ENCODE peak calls at places on chromosomes 5 and 9, in nine cellular contexts. One of them, this sample, is unnamed.

GRCh38 chr5:37208883-37209808 is 40.0 kb downstream of the CPLANE1 start:
- DNase-seq in activated CD8-positive, alpha-beta memory T cell treated with anti-CD3 and anti-CD28 coated beads, Interleukin-2, amount 50 U/mL, for 4 hours: peak
- DNase-seq in activated CD4-positive, alpha-beta T cell treated with anti-CD3 and anti-CD28 coated beads, Interleukin-2, amount 10 ng/mL, durations not matched to agents 7 days and 5 days: peak
- DNase-seq in IMR-90: peak
- DNase-seq in hepatic stellate cell: peak
- DNase-seq in caudate nucleus: no peak
- DNase-seq in PC-3: no peak
- DNase-seq in GM23338: peak
- DNase-seq in lower leg skin: no peak
- DNase-seq in this sample: no peak

GRCh38 chr5:167269146-167269545 is 1022.3 kb upstream of the WWC1 start:
- DNase-seq in lower leg skin: no peak
- DNase-seq in hepatic stellate cell: no peak
- DNase-seq in caudate nucleus: no peak
- DNase-seq in activated CD4-positive, alpha-beta T cell treated with anti-CD3 and anti-CD28 coated beads, Interleukin-2, amount 10 ng/mL, durations not matched to agents 7 days and 5 days: no peak
- DNase-seq in activated CD8-positive, alpha-beta memory T cell treated with anti-CD3 and anti-CD28 coated beads, Interleukin-2, amount 50 U/mL, for 4 hours: no peak
- DNase-seq in PC-3: no peak
- DNase-seq in IMR-90: no peak
- DNase-seq in GM23338: no peak
- DNase-seq in this sample: no peak

GRCh38 chr9:137128158-137129088 is 10.5 kb upstream of the GRIN1 start:
- DNase-seq in caudate nucleus: no peak
- DNase-seq in hepatic stellate cell: no peak
- DNase-seq in activated CD8-positive, alpha-beta memory T cell treated with anti-CD3 and anti-CD28 coated beads, Interleukin-2, amount 50 U/mL, for 4 hours: no peak
- DNase-seq in lower leg skin: no peak
- DNase-seq in IMR-90: no peak
- DNase-seq in PC-3: no peak
- DNase-seq in activated CD4-positive, alpha-beta T cell treated with anti-CD3 and anti-CD28 coated beads, Interleukin-2, amount 10 ng/mL, durations not matched to agents 7 days and 5 days: peak
- DNase-seq in GM23338: no peak
- DNase-seq in this sample: no peak

GRCh38 chr5:92374859-92375258 is 991.7 kb upstream of the ARRDC3 start:
- DNase-seq in hepatic stellate cell: no peak
- DNase-seq in GM23338: no peak
- DNase-seq in IMR-90: no peak
- DNase-seq in activated CD4-positive, alpha-beta T cell treated with anti-CD3 and anti-CD28 coated beads, Interleukin-2, amount 10 ng/mL, durations not matched to agents 7 days and 5 days: no peak
- DNase-seq in caudate nucleus: no peak
- DNase-seq in lower leg skin: no peak
- DNase-seq in activated CD8-positive, alpha-beta memory T cell treated with anti-CD3 and anti-CD28 coated beads, Interleukin-2, amount 50 U/mL, for 4 hours: no peak
- DNase-seq in PC-3: no peak
- DNase-seq in this sample: no peak

GRCh38 chr5:78287833-78288232 is 6.7 kb downstream of the AP3B1 start:
- DNase-seq in hepatic stellate cell: peak
- DNase-seq in lower leg skin: no peak
- DNase-seq in activated CD4-positive, alpha-beta T cell treated with anti-CD3 and anti-CD28 coated beads, Interleukin-2, amount 10 ng/mL, durations not matched to agents 7 days and 5 days: no peak
- DNase-seq in caudate nucleus: no peak
- DNase-seq in activated CD8-positive, alpha-beta memory T cell treated with anti-CD3 and anti-CD28 coated beads, Interleukin-2, amount 50 U/mL, for 4 hours: no peak
- DNase-seq in GM23338: no peak
- DNase-seq in PC-3: peak
- DNase-seq in IMR-90: peak
- DNase-seq in this sample: no peak

GRCh38 chr9:89433826-89434225 is 64.1 kb downstream of the SEMA4D start:
- DNase-seq in IMR-90: peak
- DNase-seq in PC-3: no peak
- DNase-seq in activated CD4-positive, alpha-beta T cell treated with anti-CD3 and anti-CD28 coated beads, Interleukin-2, amount 10 ng/mL, durations not matched to agents 7 days and 5 days: no peak
- DNase-seq in hepatic stellate cell: no peak
- DNase-seq in lower leg skin: no peak
- DNase-seq in activated CD8-positive, alpha-beta memory T cell treated with anti-CD3 and anti-CD28 coated beads, Interleukin-2, amount 50 U/mL, for 4 hours: no peak
- DNase-seq in caudate nucleus: no peak
- DNase-seq in GM23338: no peak
- DNase-seq in this sample: no peak

GRCh38 chr5:14593326-14594036 is 11.9 kb downstream of the OTULINL start:
- DNase-seq in IMR-90: peak
- DNase-seq in activated CD8-positive, alpha-beta memory T cell treated with anti-CD3 and anti-CD28 coated beads, Interleukin-2, amount 50 U/mL, for 4 hours: no peak
- DNase-seq in GM23338: no peak
- DNase-seq in hepatic stellate cell: peak
- DNase-seq in caudate nucleus: no peak
- DNase-seq in PC-3: no peak
- DNase-seq in activated CD4-positive, alpha-beta T cell treated with anti-CD3 and anti-CD28 coated beads, Interleukin-2, amount 10 ng/mL, durations not matched to agents 7 days and 5 days: peak
- DNase-seq in lower leg skin: no peak
- DNase-seq in this sample: no peak

GRCh38 chr9:103789686-103790085 is 304.4 kb upstream of the SMC2 start:
- DNase-seq in lower leg skin: no peak
- DNase-seq in activated CD8-positive, alpha-beta memory T cell treated with anti-CD3 and anti-CD28 coated beads, Interleukin-2, amount 50 U/mL, for 4 hours: no peak
- DNase-seq in caudate nucleus: no peak
- DNase-seq in hepatic stellate cell: no peak
- DNase-seq in IMR-90: no peak
- DNase-seq in GM23338: peak
- DNase-seq in PC-3: peak
- DNase-seq in activated CD4-positive, alpha-beta T cell treated with anti-CD3 and anti-CD28 coated beads, Interleukin-2, amount 10 ng/mL, durations not matched to agents 7 days and 5 days: no peak
- DNase-seq in this sample: no peak

GRCh38 chr5:170644501-170644900 is 139.0 kb upstream of the GABRP start:
- DNase-seq in GM23338: no peak
- DNase-seq in caudate nucleus: no peak
- DNase-seq in PC-3: no peak
- DNase-seq in activated CD4-positive, alpha-beta T cell treated with anti-CD3 and anti-CD28 coated beads, Interleukin-2, amount 10 ng/mL, durations not matched to agents 7 days and 5 days: no peak
- DNase-seq in IMR-90: no peak
- DNase-seq in lower leg skin: peak
- DNase-seq in activated CD8-positive, alpha-beta memory T cell treated with anti-CD3 and anti-CD28 coated beads, Interleukin-2, amount 50 U/mL, for 4 hours: no peak
- DNase-seq in hepatic stellate cell: no peak
- DNase-seq in this sample: no peak

GRCh38 chr5:81838307-81838906 is 87.5 kb upstream of the SSBP2 start:
- DNase-seq in PC-3: peak
- DNase-seq in hepatic stellate cell: no peak
- DNase-seq in caudate nucleus: no peak
- DNase-seq in GM23338: peak
- DNase-seq in IMR-90: peak
- DNase-seq in activated CD8-positive, alpha-beta memory T cell treated with anti-CD3 and anti-CD28 coated beads, Interleukin-2, amount 50 U/mL, for 4 hours: no peak
- DNase-seq in activated CD4-positive, alpha-beta T cell treated with anti-CD3 and anti-CD28 coated beads, Interleukin-2, amount 10 ng/mL, durations not matched to agents 7 days and 5 days: peak
- DNase-seq in lower leg skin: no peak
- DNase-seq in this sample: no peak

GRCh38 chr5:11157132-11157531 is 396.1 kb upstream of the DAP start:
- DNase-seq in activated CD4-positive, alpha-beta T cell treated with anti-CD3 and anti-CD28 coated beads, Interleukin-2, amount 10 ng/mL, durations not matched to agents 7 days and 5 days: no peak
- DNase-seq in caudate nucleus: no peak
- DNase-seq in activated CD8-positive, alpha-beta memory T cell treated with anti-CD3 and anti-CD28 coated beads, Interleukin-2, amount 50 U/mL, for 4 hours: no peak
- DNase-seq in PC-3: no peak
- DNase-seq in IMR-90: no peak
- DNase-seq in hepatic stellate cell: no peak
- DNase-seq in lower leg skin: no peak
- DNase-seq in GM23338: no peak
- DNase-seq in this sample: no peak

GRCh38 chr5:153831976-153832375 is 206.7 kb downstream of the FAM114A2 start:
- DNase-seq in caudate nucleus: no peak
- DNase-seq in GM23338: peak
- DNase-seq in lower leg skin: no peak
- DNase-seq in activated CD8-positive, alpha-beta memory T cell treated with anti-CD3 and anti-CD28 coated beads, Interleukin-2, amount 50 U/mL, for 4 hours: no peak
- DNase-seq in IMR-90: peak
- DNase-seq in activated CD4-positive, alpha-beta T cell treated with anti-CD3 and anti-CD28 coated beads, Interleukin-2, amount 10 ng/mL, durations not matched to agents 7 days and 5 days: no peak
- DNase-seq in hepatic stellate cell: peak
- DNase-seq in PC-3: peak
- DNase-seq in this sample: no peak

GRCh38 chr5:57456056-57456455 is 26.6 kb downstream of the ACTBL2 start:
- DNase-seq in activated CD8-positive, alpha-beta memory T cell treated with anti-CD3 and anti-CD28 coated beads, Interleukin-2, amount 50 U/mL, for 4 hours: no peak
- DNase-seq in PC-3: no peak
- DNase-seq in hepatic stellate cell: no peak
- DNase-seq in IMR-90: no peak
- DNase-seq in activated CD4-positive, alpha-beta T cell treated with anti-CD3 and anti-CD28 coated beads, Interleukin-2, amount 10 ng/mL, durations not matched to agents 7 days and 5 days: no peak
- DNase-seq in GM23338: no peak
- DNase-seq in lower leg skin: no peak
- DNase-seq in caudate nucleus: no peak
- DNase-seq in this sample: no peak

GRCh38 chr5:134892282-134892681 is 12.6 kb upstream of the PCBD2 start:
- DNase-seq in activated CD4-positive, alpha-beta T cell treated with anti-CD3 and anti-CD28 coated beads, Interleukin-2, amount 10 ng/mL, durations not matched to agents 7 days and 5 days: no peak
- DNase-seq in activated CD8-positive, alpha-beta memory T cell treated with anti-CD3 and anti-CD28 coated beads, Interleukin-2, amount 50 U/mL, for 4 hours: no peak
- DNase-seq in lower leg skin: no peak
- DNase-seq in IMR-90: no peak
- DNase-seq in caudate nucleus: no peak
- DNase-seq in hepatic stellate cell: no peak
- DNase-seq in GM23338: no peak
- DNase-seq in PC-3: no peak
- DNase-seq in this sample: no peak

GRCh38 chr9:131276107-131276888 is at the start of gene FAM78A:
- DNase-seq in lower leg skin: no peak
- DNase-seq in activated CD4-positive, alpha-beta T cell treated with anti-CD3 and anti-CD28 coated beads, Interleukin-2, amount 10 ng/mL, durations not matched to agents 7 days and 5 days: peak
- DNase-seq in caudate nucleus: no peak
- DNase-seq in IMR-90: no peak
- DNase-seq in PC-3: no peak
- DNase-seq in GM23338: peak
- DNase-seq in hepatic stellate cell: peak
- DNase-seq in activated CD8-positive, alpha-beta memory T cell treated with anti-CD3 and anti-CD28 coated beads, Interleukin-2, amount 50 U/mL, for 4 hours: peak
- DNase-seq in this sample: no peak

GRCh38 chr5:77463905-77464304 is 28.2 kb downstream of the WDR41 start:
- DNase-seq in PC-3: no peak
- DNase-seq in hepatic stellate cell: no peak
- DNase-seq in GM23338: no peak
- DNase-seq in activated CD4-positive, alpha-beta T cell treated with anti-CD3 and anti-CD28 coated beads, Interleukin-2, amount 10 ng/mL, durations not matched to agents 7 days and 5 days: no peak
- DNase-seq in activated CD8-positive, alpha-beta memory T cell treated with anti-CD3 and anti-CD28 coated beads, Interleukin-2, amount 50 U/mL, for 4 hours: no peak
- DNase-seq in IMR-90: no peak
- DNase-seq in caudate nucleus: no peak
- DNase-seq in lower leg skin: no peak
- DNase-seq in this sample: no peak

GRCh38 chr9:127847155-127847463 is 7.3 kb downstream of the ENG start:
- DNase-seq in GM23338: no peak
- DNase-seq in caudate nucleus: no peak
- DNase-seq in lower leg skin: no peak
- DNase-seq in IMR-90: no peak
- DNase-seq in PC-3: no peak
- DNase-seq in activated CD8-positive, alpha-beta memory T cell treated with anti-CD3 and anti-CD28 coated beads, Interleukin-2, amount 50 U/mL, for 4 hours: no peak
- DNase-seq in activated CD4-positive, alpha-beta T cell treated with anti-CD3 and anti-CD28 coated beads, Interleukin-2, amount 10 ng/mL, durations not matched to agents 7 days and 5 days: no peak
- DNase-seq in hepatic stellate cell: peak
- DNase-seq in this sample: no peak

GRCh38 chr9:4588721-4589120 is 73.4 kb upstream of the PLPP6 start:
- DNase-seq in caudate nucleus: no peak
- DNase-seq in PC-3: no peak
- DNase-seq in GM23338: no peak
- DNase-seq in hepatic stellate cell: no peak
- DNase-seq in activated CD8-positive, alpha-beta memory T cell treated with anti-CD3 and anti-CD28 coated beads, Interleukin-2, amount 50 U/mL, for 4 hours: no peak
- DNase-seq in lower leg skin: no peak
- DNase-seq in activated CD4-positive, alpha-beta T cell treated with anti-CD3 and anti-CD28 coated beads, Interleukin-2, amount 10 ng/mL, durations not matched to agents 7 days and 5 days: no peak
- DNase-seq in IMR-90: no peak
- DNase-seq in this sample: no peak

GRCh38 chr5:1333986-1334385 is 10.9 kb downstream of the CLPTM1L start:
- DNase-seq in hepatic stellate cell: no peak
- DNase-seq in lower leg skin: no peak
- DNase-seq in IMR-90: no peak
- DNase-seq in activated CD4-positive, alpha-beta T cell treated with anti-CD3 and anti-CD28 coated beads, Interleukin-2, amount 10 ng/mL, durations not matched to agents 7 days and 5 days: no peak
- DNase-seq in GM23338: no peak
- DNase-seq in caudate nucleus: no peak
- DNase-seq in PC-3: no peak
- DNase-seq in activated CD8-positive, alpha-beta memory T cell treated with anti-CD3 and anti-CD28 coated beads, Interleukin-2, amount 50 U/mL, for 4 hours: no peak
- DNase-seq in this sample: no peak

GRCh38 chr9:86494644-86495081 is 140.5 kb upstream of the TUT7 start:
- DNase-seq in IMR-90: peak
- DNase-seq in activated CD8-positive, alpha-beta memory T cell treated with anti-CD3 and anti-CD28 coated beads, Interleukin-2, amount 50 U/mL, for 4 hours: no peak
- DNase-seq in GM23338: no peak
- DNase-seq in PC-3: no peak
- DNase-seq in hepatic stellate cell: peak
- DNase-seq in lower leg skin: no peak
- DNase-seq in caudate nucleus: no peak
- DNase-seq in activated CD4-positive, alpha-beta T cell treated with anti-CD3 and anti-CD28 coated beads, Interleukin-2, amount 10 ng/mL, durations not matched to agents 7 days and 5 days: no peak
- DNase-seq in this sample: no peak

GRCh38 chr9:93649610-93650261 is 73.4 kb downstream of the PHF2 start:
- DNase-seq in GM23338: no peak
- DNase-seq in PC-3: no peak
- DNase-seq in activated CD4-positive, alpha-beta T cell treated with anti-CD3 and anti-CD28 coated beads, Interleukin-2, amount 10 ng/mL, durations not matched to agents 7 days and 5 days: no peak
- DNase-seq in activated CD8-positive, alpha-beta memory T cell treated with anti-CD3 and anti-CD28 coated beads, Interleukin-2, amount 50 U/mL, for 4 hours: peak
- DNase-seq in caudate nucleus: no peak
- DNase-seq in hepatic stellate cell: no peak
- DNase-seq in IMR-90: peak
- DNase-seq in lower leg skin: peak
- DNase-seq in this sample: no peak

GRCh38 chr9:124264812-124265211 is 7.1 kb downstream of the NEK6 start:
- DNase-seq in activated CD8-positive, alpha-beta memory T cell treated with anti-CD3 and anti-CD28 coated beads, Interleukin-2, amount 50 U/mL, for 4 hours: no peak
- DNase-seq in PC-3: no peak
- DNase-seq in lower leg skin: no peak
- DNase-seq in IMR-90: peak
- DNase-seq in GM23338: no peak
- DNase-seq in hepatic stellate cell: no peak
- DNase-seq in caudate nucleus: no peak
- DNase-seq in activated CD4-positive, alpha-beta T cell treated with anti-CD3 and anti-CD28 coated beads, Interleukin-2, amount 10 ng/mL, durations not matched to agents 7 days and 5 days: no peak
- DNase-seq in this sample: no peak

GRCh38 chr9:81999806-82000205 is 11.2 kb downstream of the SPATA31D1 start:
- DNase-seq in activated CD4-positive, alpha-beta T cell treated with anti-CD3 and anti-CD28 coated beads, Interleukin-2, amount 10 ng/mL, durations not matched to agents 7 days and 5 days: no peak
- DNase-seq in lower leg skin: no peak
- DNase-seq in caudate nucleus: no peak
- DNase-seq in IMR-90: no peak
- DNase-seq in GM23338: no peak
- DNase-seq in activated CD8-positive, alpha-beta memory T cell treated with anti-CD3 and anti-CD28 coated beads, Interleukin-2, amount 50 U/mL, for 4 hours: no peak
- DNase-seq in hepatic stellate cell: no peak
- DNase-seq in PC-3: no peak
- DNase-seq in this sample: no peak

GRCh38 chr5:90894866-90895420 is 336.3 kb downstream of the ADGRV1 start:
- DNase-seq in caudate nucleus: no peak
- DNase-seq in activated CD8-positive, alpha-beta memory T cell treated with anti-CD3 and anti-CD28 coated beads, Interleukin-2, amount 50 U/mL, for 4 hours: no peak
- DNase-seq in lower leg skin: no peak
- DNase-seq in PC-3: no peak
- DNase-seq in activated CD4-positive, alpha-beta T cell treated with anti-CD3 and anti-CD28 coated beads, Interleukin-2, amount 10 ng/mL, durations not matched to agents 7 days and 5 days: no peak
- DNase-seq in IMR-90: no peak
- DNase-seq in hepatic stellate cell: no peak
- DNase-seq in GM23338: no peak
- DNase-seq in this sample: no peak

GRCh38 chr5:1519631-1520141 is 4.1 kb downstream of the LPCAT1 start:
- DNase-seq in lower leg skin: peak
- DNase-seq in caudate nucleus: no peak
- DNase-seq in activated CD8-positive, alpha-beta memory T cell treated with anti-CD3 and anti-CD28 coated beads, Interleukin-2, amount 50 U/mL, for 4 hours: no peak
- DNase-seq in IMR-90: no peak
- DNase-seq in PC-3: no peak
- DNase-seq in GM23338: no peak
- DNase-seq in hepatic stellate cell: no peak
- DNase-seq in activated CD4-positive, alpha-beta T cell treated with anti-CD3 and anti-CD28 coated beads, Interleukin-2, amount 10 ng/mL, durations not matched to agents 7 days and 5 days: no peak
- DNase-seq in this sample: no peak